ENCODE peak calls at places on chromosomes 5 and 9, in four cellular contexts. One of them, this sample, is unnamed.

GRCh38 chr9:125524522-125524921 is 182.5 kb downstream of the MAPKAP1 start:
- DNase-seq in endodermal cell: peak; percentile 85
- DNase-seq in trophoblast cell: no peak
- DNase-seq in H1: peak; percentile 46
- DNase-seq in this sample: no peak

GRCh38 chr9:32384002-32384363 is 460 bp upstream of the ACO1 start:
- DNase-seq in endodermal cell: no peak
- DNase-seq in trophoblast cell: no peak
- DNase-seq in H1: no peak
- DNase-seq in this sample: no peak

GRCh38 chr5:97078958-97079357 is 63.5 kb downstream of the LIX1 start:
- DNase-seq in endodermal cell: no peak
- DNase-seq in trophoblast cell: no peak
- DNase-seq in H1: no peak
- DNase-seq in this sample: no peak

GRCh38 chr5:120151825-120152224 is 312.3 kb upstream of the PRR16 start:
- DNase-seq in endodermal cell: no peak
- DNase-seq in trophoblast cell: no peak
- DNase-seq in H1: no peak
- DNase-seq in this sample: no peak

GRCh38 chr5:134581241-134581981 is 51.2 kb downstream of the SAR1B start:
- DNase-seq in endodermal cell: no peak
- DNase-seq in trophoblast cell: no peak
- DNase-seq in H1: no peak
- DNase-seq in this sample: no peak

GRCh38 chr5:179267671-179268071 is 77.6 kb downstream of the ADAMTS2 start:
- DNase-seq in endodermal cell: peak; percentile 37
- DNase-seq in trophoblast cell: no peak
- DNase-seq in H1: no peak
- DNase-seq in this sample: no peak

GRCh38 chr9:87909310-87910041 is 8.3 kb upstream of the SPATA31C1 start:
- DNase-seq in endodermal cell: peak; percentile 80
- DNase-seq in trophoblast cell: no peak
- DNase-seq in H1: no peak
- DNase-seq in this sample: peak; percentile 96

GRCh38 chr9:104725014-104725413 is 22.5 kb upstream of the NIPSNAP3A start:
- DNase-seq in endodermal cell: no peak
- DNase-seq in trophoblast cell: no peak
- DNase-seq in H1: no peak
- DNase-seq in this sample: no peak

GRCh38 chr9:100573655-100574260 is 4.1 kb upstream of the CAVIN4 start:
- DNase-seq in endodermal cell: no peak
- DNase-seq in trophoblast cell: no peak
- DNase-seq in H1: no peak
- DNase-seq in this sample: no peak

GRCh38 chr5:61263072-61263471 is 69.0 kb upstream of the ZSWIM6 start:
- DNase-seq in endodermal cell: no peak
- DNase-seq in trophoblast cell: no peak
- DNase-seq in H1: no peak
- DNase-seq in this sample: no peak

GRCh38 chr5:170632985-170633234 is 129.1 kb downstream of the KCNIP1 start:
- DNase-seq in endodermal cell: peak; percentile 95
- DNase-seq in trophoblast cell: no peak
- DNase-seq in H1: no peak
- DNase-seq in this sample: peak; percentile 49

GRCh38 chr5:148437249-148437648 is 53.5 kb downstream of the FBXO38 start:
- DNase-seq in endodermal cell: no peak
- DNase-seq in trophoblast cell: no peak
- DNase-seq in H1: no peak
- DNase-seq in this sample: no peak

GRCh38 chr5:956178-956761 is 52.3 kb upstream of the NKD2 start:
- DNase-seq in endodermal cell: no peak
- DNase-seq in trophoblast cell: no peak
- DNase-seq in H1: no peak
- DNase-seq in this sample: no peak

GRCh38 chr5:171365351-171365750 is 22.3 kb upstream of the NPM1 start:
- DNase-seq in endodermal cell: peak; percentile 80
- DNase-seq in trophoblast cell: no peak
- DNase-seq in H1: no peak
- DNase-seq in this sample: no peak

GRCh38 chr5:10602031-10602806 is 38.3 kb downstream of the ANKRD33B start:
- DNase-seq in endodermal cell: peak; percentile 42
- DNase-seq in trophoblast cell: no peak
- DNase-seq in H1: no peak
- DNase-seq in this sample: no peak

GRCh38 chr5:170327168-170327567 is 29.6 kb upstream of the LCP2 start:
- DNase-seq in endodermal cell: no peak
- DNase-seq in trophoblast cell: no peak
- DNase-seq in H1: no peak
- DNase-seq in this sample: no peak

GRCh38 chr9:100111235-100111634 is 12.2 kb downstream of the INVS start:
- DNase-seq in endodermal cell: no peak
- DNase-seq in trophoblast cell: no peak
- DNase-seq in H1: no peak
- DNase-seq in this sample: peak; percentile 54

GRCh38 chr5:134526483-134527155 is 1.1 kb downstream of the JADE2 start:
- DNase-seq in endodermal cell: peak; percentile 97
- DNase-seq in trophoblast cell: peak; percentile 71
- DNase-seq in H1: no peak
- DNase-seq in this sample: peak; percentile 87

GRCh38 chr9:98567540-98568233 is 141.0 kb downstream of the GABBR2 start:
- DNase-seq in endodermal cell: no peak
- DNase-seq in trophoblast cell: no peak
- DNase-seq in H1: no peak
- DNase-seq in this sample: peak; percentile 4

GRCh38 chr5:23840083-23840482 is 332.7 kb downstream of the PRDM9 start:
- DNase-seq in endodermal cell: no peak
- DNase-seq in trophoblast cell: no peak
- DNase-seq in H1: no peak
- DNase-seq in this sample: no peak

GRCh38 chr5:167699434-167699833 is 592.0 kb upstream of the WWC1 start:
- DNase-seq in endodermal cell: peak; percentile 86
- DNase-seq in trophoblast cell: peak; percentile 91
- DNase-seq in H1: peak; percentile 81
- DNase-seq in this sample: no peak

GRCh38 chr9:95283678-95284077 is 33.8 kb downstream of the FANCC start:
- DNase-seq in endodermal cell: no peak
- DNase-seq in trophoblast cell: no peak
- DNase-seq in H1: no peak
- DNase-seq in this sample: no peak
- H3K4me3 ChIP-seq in endodermal cell: no peak overlapping the region
- H3K4me3 ChIP-seq in trophoblast cell: no peak overlapping the region
- H3K4me3 ChIP-seq in H1: no peak overlapping the region
- H3K4me3 ChIP-seq in this sample: no peak overlapping the region

DNA sequence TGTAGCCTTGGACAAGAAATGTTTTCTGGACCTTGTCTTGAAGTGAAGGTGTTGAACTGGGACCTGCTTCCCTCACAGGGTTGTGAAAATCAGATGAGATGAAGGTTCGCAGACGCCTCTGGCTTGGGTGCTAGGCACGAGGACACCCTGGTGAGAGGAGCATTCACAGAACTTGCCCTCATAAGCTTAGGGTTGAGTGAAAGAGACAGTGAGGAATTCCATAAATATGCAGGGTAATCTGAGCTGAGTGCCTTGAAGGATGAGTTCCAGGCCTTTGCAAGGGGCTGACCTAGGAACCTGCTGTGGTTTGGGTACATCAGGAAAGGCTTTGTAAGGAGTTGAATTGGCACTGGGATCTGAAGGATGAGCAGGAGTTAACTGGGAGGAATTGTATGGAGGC is 75.7 kb upstream of the SAP30L start:
- DNase-seq in endodermal cell: peak; percentile 71
- DNase-seq in trophoblast cell: peak; percentile 12
- DNase-seq in H1: no peak
- DNase-seq in this sample: no peak
- H3K4me1 ChIP-seq in endodermal cell: peaks cover 18% of the 10 kb centered on the region
- H3K4me1 ChIP-seq in trophoblast cell: peaks cover 19% of the 10 kb centered on the region
- H3K4me1 ChIP-seq in H1: peaks cover 6% of the 10 kb centered on the region
- H3K4me1 ChIP-seq in this sample: no peaks in the 10 kb centered on the region

GRCh38 chr5:110106750-110107149 is 417.0 kb downstream of the MAN2A1 start:
- DNase-seq in endodermal cell: no peak
- DNase-seq in trophoblast cell: no peak
- DNase-seq in H1: no peak
- DNase-seq in this sample: no peak

GRCh38 chr5:110108520-110108919 is 418.8 kb downstream of the MAN2A1 start:
- DNase-seq in endodermal cell: no peak
- DNase-seq in trophoblast cell: no peak
- DNase-seq in H1: no peak
- DNase-seq in this sample: no peak

GRCh38 chr5:110104048-110104725 is 414.5 kb downstream of the MAN2A1 start:
- DNase-seq in endodermal cell: no peak
- DNase-seq in trophoblast cell: peak; percentile 61
- DNase-seq in H1: no peak
- DNase-seq in this sample: no peak

GRCh38 chr5:110105692-110106091 is 416.0 kb downstream of the MAN2A1 start:
- DNase-seq in endodermal cell: no peak
- DNase-seq in trophoblast cell: no peak
- DNase-seq in H1: no peak
- DNase-seq in this sample: no peak

GRCh38 chr5:110104728-110105127 is 415.0 kb downstream of the MAN2A1 start:
- DNase-seq in endodermal cell: no peak
- DNase-seq in trophoblast cell: no peak
- DNase-seq in H1: no peak
- DNase-seq in this sample: no peak
- H3K9ac ChIP-seq in endodermal cell: no peak overlapping the region
- H3K9ac ChIP-seq in trophoblast cell: no peak overlapping the region
- H3K9ac ChIP-seq in H1: no peak overlapping the region
- H3K9ac ChIP-seq in this sample: no peak overlapping the region

GRCh38 chr9:128750926-128751595 is 20.7 kb downstream of the ZER1 start:
- DNase-seq in endodermal cell: no peak
- DNase-seq in trophoblast cell: peak; percentile 18
- DNase-seq in H1: no peak
- DNase-seq in this sample: no peak

GRCh38 chr9:128742401-128742800 is 18.5 kb upstream of the ZDHHC12 start:
- DNase-seq in endodermal cell: no peak
- DNase-seq in trophoblast cell: no peak
- DNase-seq in H1: no peak
- DNase-seq in this sample: no peak

GRCh38 chr9:128743421-128743820 is 19.5 kb upstream of the ZDHHC12 start:
- DNase-seq in endodermal cell: no peak
- DNase-seq in trophoblast cell: no peak
- DNase-seq in H1: no peak
- DNase-seq in this sample: no peak

GRCh38 chr9:128747233-128747632 is 23.3 kb upstream of the ZDHHC12 start:
- DNase-seq in endodermal cell: no peak
- DNase-seq in trophoblast cell: no peak
- DNase-seq in H1: no peak
- DNase-seq in this sample: no peak
- H3K4me3 ChIP-seq in endodermal cell: no peak overlapping the region
- H3K4me3 ChIP-seq in trophoblast cell: no peak overlapping the region
- H3K4me3 ChIP-seq in H1: no peak overlapping the region
- H3K4me3 ChIP-seq in this sample: no peak overlapping the region

GRCh38 chr5:113065626-113066025 is 89.0 kb downstream of the DCP2 start:
- DNase-seq in endodermal cell: no peak
- DNase-seq in trophoblast cell: no peak
- DNase-seq in H1: no peak
- DNase-seq in this sample: no peak
- H3K4me1 ChIP-seq in endodermal cell: no peaks in the 10 kb centered on the region
- H3K4me1 ChIP-seq in trophoblast cell: peaks cover 11% of the 10 kb centered on the region
- H3K4me1 ChIP-seq in H1: no peaks in the 10 kb centered on the region
- H3K4me1 ChIP-seq in this sample: no peaks in the 10 kb centered on the region

DNA sequence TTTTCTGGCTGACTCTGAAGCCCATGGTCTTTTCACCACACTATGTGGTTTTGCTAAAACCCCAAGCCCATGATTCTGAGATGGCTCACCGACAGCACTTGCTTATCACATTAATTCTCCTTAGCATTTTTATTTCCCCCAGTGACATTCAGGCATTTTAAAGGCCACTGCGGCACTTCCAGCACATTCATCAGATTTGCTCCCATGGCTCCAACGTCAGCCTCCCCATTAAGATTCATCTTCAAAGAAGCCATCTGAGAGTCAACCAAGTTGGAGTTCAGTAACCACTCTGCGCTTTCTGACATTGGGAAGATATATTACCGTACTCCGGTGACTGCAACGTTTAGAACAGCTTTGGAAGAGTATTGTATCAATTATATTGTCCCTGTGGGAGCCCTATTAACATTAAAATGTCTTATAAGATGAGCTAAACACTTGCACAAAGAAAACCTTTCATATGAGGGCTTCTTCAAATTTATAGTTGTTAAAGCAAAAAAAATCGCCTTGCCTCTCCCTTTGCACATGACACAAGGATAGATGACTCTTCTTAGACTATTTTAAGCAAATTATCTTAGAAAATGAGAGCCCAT is 638.1 kb downstream of the ACTL7B start:
- DNase-seq in endodermal cell: no peak
- DNase-seq in trophoblast cell: no peak
- DNase-seq in H1: no peak
- DNase-seq in this sample: no peak
- H3K9ac ChIP-seq in endodermal cell: no peak overlapping the region
- H3K9ac ChIP-seq in trophoblast cell: no peak overlapping the region
- H3K9ac ChIP-seq in H1: no peak overlapping the region
- H3K9ac ChIP-seq in this sample: no peak overlapping the region

This sample was measured in colonic mucosa.